ENCODE peak calls at places on chromosomes 13 and 19, in seven cellular contexts. U is nephron progenitor cell; E is uterus; K is fibroblast of lung; T is activated CD4-positive, alpha-beta memory T cell treated with anti-CD3 and anti-CD28 coated beads, Interleukin-2, amount 10 ng/mL, durations not matched to agents 7 days and 5 days; O is ELR; A is stimulated activated CD4-positive, alpha-beta T cell treated with anti-CD3 and anti-CD28 coated beads, Interleukin-12 subunit alpha, Interleukin-12 subunit beta, amount 100 ng/mL, for 48 hours. G is an unnamed sample.
A peak's percentile ranks its signal among the peaks of the same experiment; 100 is the strongest.

GRCh38 chr19:48415395-48415794 is 21.9 kb downstream of the GRIN2D start:
- DNase-seq in U (peak; percentile 65), E (no peak), K (peak; percentile 51), T (peak; percentile 86), O (peak; percentile 82), A (peak; percentile 74), G (no peak)

GRCh38 chr19:21835810-21836444 is at the start of gene ZNF43:
- DNase-seq in U (peak; percentile 83), E (peak; percentile 94), K (peak; percentile 96), T (peak; percentile 93), O (peak; percentile 97), A (peak; percentile 87), G (peak; percentile 92)

GRCh38 chr19:15540435-15540834 is 32.1 kb downstream of the CYP4F22 start:
- DNase-seq in U (no peak), E (no peak), K (no peak), T (no peak), O (no peak), A (no peak), G (no peak)

GRCh38 chr19:2361259-2362038 is 1.4 kb downstream of the TMPRSS9 start:
- DNase-seq in U (no peak), E (no peak), K (no peak), T (no peak), O (no peak), A (no peak), G (no peak)

GRCh38 chr19:51365211-51366049 is 758 bp downstream of the ETFB start:
- DNase-seq in U (no peak), E (peak; percentile 31), K (peak; percentile 50), T (peak; percentile 26), O (peak; percentile 55), A (no peak), G (no peak)

GRCh38 chr13:91546865-91547264 is 148.4 kb downstream of the GPC5 start:
- DNase-seq in U (no peak), E (no peak), K (peak; percentile 34), T (no peak), O (no peak), A (no peak), G (no peak)

GRCh38 chr13:49594576-49594975 is 9.2 kb upstream of the RCBTB1 start:
- DNase-seq in U (no peak), E (no peak), K (no peak), T (no peak), O (no peak), A (no peak), G (no peak)

GRCh38 chr19:41776700-41777099 is 19.7 kb upstream of the CEACAM3 start:
- DNase-seq in U (no peak), E (no peak), K (no peak), T (no peak), O (no peak), A (no peak), G (no peak)

GRCh38 chr19:17576758-17577532 is 21.5 kb downstream of the COLGALT1 start:
- DNase-seq in U (peak; percentile 97), E (peak; percentile 31), K (peak; percentile 39), T (peak; percentile 24), O (peak; percentile 39), A (no peak), G (peak; percentile 84)